ENCODE peak calls at places on chromosomes 4 and X, in four cellular contexts. I is mesendoderm, F is IMR-90, X is H1. C is an unnamed sample.

GRCh38 chrX:132146456-132146855 is 18.6 kb upstream of the FRMD7 start:
- DNase-seq in I (no peak), F (no peak), X (no peak), C (no peak)

GRCh38 chr4:47551682-47552081 is 66.6 kb downstream of the ATP10D start:
- DNase-seq in X (no peak), I (no peak), F (peak; percentile 82), C (no peak)

GRCh38 chrX:134502686-134503085 is 42.7 kb downstream of the HPRT1 start:
- DNase-seq in X (no peak), F (peak; percentile 69), I (no peak), C (no peak)

GRCh38 chr4:158610790-158611189 is 60.9 kb downstream of the C4orf46 start:
- DNase-seq in F (peak; percentile 18), X (no peak), I (no peak), C (no peak)

GRCh38 chr4:115110191-115111166 is 2.9 kb downstream of the NDST4 start:
- DNase-seq in X (no peak), F (no peak), I (peak; percentile 66), C (no peak)

GRCh38 chr4:170391066-170391754 is 301.5 kb upstream of the AADAT start:
- DNase-seq in F (peak; percentile 65), X (no peak), I (peak; percentile 4), C (no peak)

GRCh38 chr4:3255611-3256186 is 6.7 kb downstream of the MSANTD1 start:
- DNase-seq in I (no peak), F (no peak), X (no peak), C (peak; percentile 7)

GRCh38 chrX:21658746-21659145 is 616 bp upstream of the KLHL34 start:
- DNase-seq in X (no peak), I (no peak), F (no peak), C (no peak)

GRCh38 chr4:41455215-41455614 is 82.7 kb upstream of the LIMCH1 start:
- DNase-seq in F (no peak), X (no peak), I (peak; percentile 55), C (peak; percentile 43)

GRCh38 chrX:11138498-11139390 is 27.6 kb downstream of the HCCS start:
- DNase-seq in X (no peak), F (no peak), I (no peak), C (no peak)

GRCh38 chrX:138014577-138014976 is 448.6 kb downstream of the ZIC3 start:
- DNase-seq in I (no peak), X (no peak), F (no peak), C (no peak)

GRCh38 chr4:140367738-140368137 is 5.7 kb upstream of the SCOC start:
- DNase-seq in F (peak; percentile 58), X (no peak), I (no peak), C (no peak)

GRCh38 chr4:76624271-76624681 is 189.2 kb downstream of the SHROOM3 start:
- DNase-seq in F (peak; percentile 94), X (no peak), I (peak; percentile 91), C (peak; percentile 46)

GRCh38 chr4:133275246-133275645 is 126.2 kb downstream of the PCDH10 start:
- DNase-seq in X (no peak), I (peak; percentile 98), F (no peak), C (no peak)

GRCh38 chrX:4935846-4936245 is 1222.4 kb upstream of the PRKX start:
- DNase-seq in F (no peak), X (no peak), I (no peak), C (no peak)

GRCh38 chrX:47614618-47615017 is 5.0 kb downstream of the SYN1 start:
- DNase-seq in F (no peak), I (no peak), X (no peak), C (no peak)

GRCh38 chr4:174089711-174090110 is 193.8 kb downstream of the FBXO8 start:
- DNase-seq in I (no peak), F (no peak), X (no peak), C (no peak)

GRCh38 chrX:93422693-93423092 is 250.7 kb downstream of the NAP1L3 start:
- DNase-seq in F (peak; percentile 1), X (peak; percentile 10), I (peak; percentile 64), C (peak; percentile 54)

GRCh38 chr4:153785830-153786721 is 2.8 kb downstream of the SFRP2 start:
- DNase-seq in I (peak; percentile 67), X (no peak), F (peak; percentile 14), C (no peak)

GRCh38 chrX:42967681-42968080 is 189.7 kb upstream of the PPP1R2C start:
- DNase-seq in F (no peak), X (no peak), I (no peak), C (no peak)

GRCh38 chr4:87616268-87616667 is 7.9 kb downstream of the DSPP start:
- DNase-seq in F (no peak), X (no peak), I (no peak), C (no peak)
- H3K79me1 ChIP-seq in F (no peaks in the 10 kb centered on the region), X (no peaks in the 10 kb centered on the region), I (no peaks in the 10 kb centered on the region), C (no peaks in the 10 kb centered on the region)

GRCh38 chr4:118155516-118155915 is 121.2 kb downstream of the NDST3 start:
- DNase-seq in F (no peak), I (no peak), X (no peak), C (no peak)
- H3K79me1 ChIP-seq in F (no peaks in the 10 kb centered on the region), I (no peaks in the 10 kb centered on the region), X (no peaks in the 10 kb centered on the region), C (no peaks in the 10 kb centered on the region)

GRCh38 chr4:55534306-55534705 is 12.4 kb downstream of the CLOCK start:
- DNase-seq in X (no peak), F (no peak), I (no peak), C (no peak)

GRCh38 chr4:55543858-55544257 is 2.9 kb downstream of the CLOCK start:
- DNase-seq in I (peak; percentile 17), X (no peak), F (peak; percentile 27), C (no peak)

GRCh38 chr4:55545133-55545532 is 1.6 kb downstream of the CLOCK start:
- DNase-seq in X (no peak), F (peak; percentile 28), I (peak; percentile 22), C (no peak)

GRCh38 chr4:55545681-55546632 is 752 bp downstream of the CLOCK start:
- DNase-seq in F (peak; percentile 62), X (no peak), I (peak; percentile 74), C (peak; percentile 55)

DNA sequence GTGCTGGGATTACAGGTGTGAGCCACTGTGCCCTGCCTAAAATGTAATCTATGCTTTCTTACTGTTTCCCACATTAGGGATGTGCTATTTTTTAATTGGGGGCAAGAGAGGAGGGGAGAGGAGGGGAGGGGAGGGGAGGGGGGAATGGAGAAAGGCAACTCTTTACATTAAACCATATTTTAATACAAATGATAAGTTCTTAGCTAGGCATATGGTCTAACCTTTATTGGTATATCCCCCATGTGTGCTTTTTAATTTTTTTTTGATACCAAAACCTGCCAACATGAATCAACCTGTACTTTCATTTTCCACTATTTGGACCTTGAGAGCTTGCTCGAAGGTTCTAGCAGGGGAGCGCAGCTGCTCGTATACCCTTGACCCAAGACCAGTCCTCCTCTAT is 6.4 kb downstream of the CLOCK start:
- DNase-seq in F (no peak), X (no peak), I (no peak), C (no peak)
- H3K79me1 ChIP-seq in F (peaks cover 22% of the 10 kb centered on the region), X (peaks cover 3% of the 10 kb centered on the region), I (peaks cover 7% of the 10 kb centered on the region), C (peaks cover 2% of the 10 kb centered on the region)

GRCh38 chr4:1986578-1987210 is 22.1 kb downstream of the NELFA start:
- DNase-seq in F (no peak), I (no peak), X (no peak), C (no peak)
- H3K79me1 ChIP-seq in F (peaks cover 4% of the 10 kb centered on the region), I (peaks cover 5% of the 10 kb centered on the region), X (peaks cover 4% of the 10 kb centered on the region), C (peaks cover 5% of the 10 kb centered on the region)

GRCh38 chr4:184434021-184434420 is 40.3 kb downstream of the IRF2 start:
- DNase-seq in X (no peak), I (no peak), F (no peak), C (no peak)
- H3K79me1 ChIP-seq in X (peaks cover 7% of the 10 kb centered on the region), I (peaks cover 2% of the 10 kb centered on the region), F (peaks cover 54% of the 10 kb centered on the region), C (peaks cover 2% of the 10 kb centered on the region)

C was measured in H9.